ENCODE peak calls at places on chromosomes 4 and X, in four cellular contexts. Y is GM10248, H is natural killer cell, L is IMR-90. M is an unnamed sample.

GRCh38 chr4:2797545-2798305 is 4.8 kb downstream of the SH3BP2 start:
- DNase-seq in L (no peak), H (no peak), Y (no peak), M (no peak)

GRCh38 chrX:114800719-114801118 is 216.7 kb downstream of the IL13RA2 start:
- DNase-seq in Y (no peak), H (no peak), L (peak; percentile 12), M (no peak)

GRCh38 chrX:132610536-132610935 is 121.7 kb upstream of the MBNL3 start:
- DNase-seq in Y (no peak), H (no peak), L (no peak), M (no peak)

GRCh38 chrX:13759152-13759718 is 24.7 kb downstream of the OFD1 start:
- DNase-seq in L (no peak), H (no peak), Y (peak; percentile 38), M (no peak)

GRCh38 chr4:36196145-36196925 is 48.0 kb downstream of the ARAP2 start:
- DNase-seq in H (no peak), Y (no peak), L (no peak), M (no peak)

GRCh38 chr4:10889819-10890218 is 205.3 kb upstream of the CLNK start:
- DNase-seq in H (no peak), Y (no peak), L (no peak), M (no peak)

GRCh38 chr4:555566-556275 is 20.4 kb downstream of the TMEM271 start:
- DNase-seq in Y (no peak), H (no peak), L (no peak), M (no peak)

GRCh38 chr4:74926007-74926406 is 6.9 kb upstream of the PARM1 start:
- DNase-seq in Y (no peak), L (no peak), H (no peak), M (no peak)

GRCh38 chr4:102477657-102478056 is 23.5 kb upstream of the NFKB1 start:
- DNase-seq in L (peak; percentile 52), H (no peak), Y (no peak), M (no peak)

GRCh38 chr4:150402968-150403367 is 179.0 kb upstream of the MAB21L2 start:
- DNase-seq in H (no peak), L (peak; percentile 24), Y (peak; percentile 9), M (peak; percentile 0)

GRCh38 chr4:189802884-189803283 is 137.8 kb upstream of the FRG1 start:
- DNase-seq in H (no peak), Y (no peak), L (no peak), M (no peak)

GRCh38 chr4:10808591-10808990 is 124.0 kb upstream of the CLNK start:
- DNase-seq in H (no peak), Y (no peak), L (peak; percentile 68), M (no peak)

GRCh38 chr4:15455290-15455689 is 14.4 kb upstream of the CC2D2A start:
- DNase-seq in Y (no peak), H (no peak), L (peak; percentile 50), M (no peak)

GRCh38 chr4:7945709-7946380 is 6.2 kb upstream of the AFAP1 start:
- DNase-seq in L (no peak), H (no peak), Y (no peak), M (no peak)

GRCh38 chrX:127578395-127578794 is 473.8 kb downstream of the ACTRT1 start:
- DNase-seq in H (no peak), Y (no peak), L (no peak), M (no peak)

GRCh38 chrX:11532291-11533075 is 133.2 kb downstream of the ARHGAP6 start:
- DNase-seq in L (peak; percentile 9), H (no peak), Y (no peak), M (no peak)

GRCh38 chrX:11100281-11101035 is 10.7 kb upstream of the HCCS start:
- DNase-seq in H (no peak), Y (no peak), L (peak; percentile 80), M (no peak)

GRCh38 chr4:54568184-54568583 is 89.6 kb upstream of the KIT start:
- DNase-seq in H (no peak), L (peak; percentile 83), Y (no peak), M (no peak)

GRCh38 chr4:38231626-38232025 is 271.4 kb downstream of the PTTG2 start:
- DNase-seq in L (no peak), H (no peak), Y (no peak), M (no peak)

GRCh38 chr4:104465201-104465600 is 29.5 kb downstream of the CXXC4 start:
- DNase-seq in Y (no peak), L (no peak), H (no peak), M (no peak)

GRCh38 chr4:85402371-85402770 is 72.6 kb upstream of the ARHGAP24 start:
- DNase-seq in Y (no peak), L (peak; percentile 4), H (no peak), M (no peak)

GRCh38 chr4:84583871-84584373 is 995 bp downstream of the CDS1 start:
- DNase-seq in Y (no peak), L (no peak), H (no peak), M (no peak)

GRCh38 chr4:78432896-78433295 is 118.7 kb upstream of the ANXA3 start:
- DNase-seq in L (peak; percentile 1), Y (no peak), H (no peak), M (no peak)

GRCh38 chrX:57930051-57930450 is 19.8 kb upstream of the ZXDA start:
- DNase-seq in H (no peak), Y (no peak), L (peak; percentile 11), M (no peak)

GRCh38 chrX:45824471-45824870 is 623.8 kb upstream of the DIPK2B start:
- DNase-seq in Y (no peak), H (no peak), L (peak; percentile 96), M (no peak)

GRCh38 chr4:145048817-145049216 is 49.2 kb downstream of the ANAPC10 start:
- DNase-seq in Y (no peak), L (no peak), H (no peak), M (no peak)

GRCh38 chr4:3436048-3436797 is 5.5 kb upstream of the HGFAC start:
- DNase-seq in Y (no peak), L (no peak), H (no peak), M (no peak)

GRCh38 chr4:103032575-103032974 is 13.1 kb upstream of the SLC9B1 start:
- DNase-seq in Y (no peak), L (peak; percentile 32), H (no peak), M (no peak)

GRCh38 chr4:40255722-40256281 is 59.0 kb downstream of the RHOH start:
- DNase-seq in Y (no peak), H (no peak), L (peak; percentile 99), M (no peak)

GRCh38 chr4:35772291-35772690 is 472.0 kb downstream of the ARAP2 start:
- DNase-seq in L (no peak), Y (no peak), H (no peak), M (no peak)

GRCh38 chr4:76804060-76804459 is 93.9 kb downstream of the SOWAHB start:
- DNase-seq in H (no peak), Y (no peak), L (no peak), M (no peak)

GRCh38 chr4:1728061-1728980 is 7.0 kb downstream of the TACC3 start:
- DNase-seq in Y (no peak), L (no peak), H (no peak), M (no peak)

GRCh38 chr4:173191623-173192041 is 23.0 kb downstream of the GALNT7 start:
- DNase-seq in Y (no peak), H (no peak), L (peak; percentile 52), M (no peak)

GRCh38 chr4:142534994-142535393 is 311.1 kb downstream of the INPP4B start:
- DNase-seq in H (no peak), L (peak; percentile 45), Y (no peak), M (no peak)

M was measured in GM19239.